ENCODE peak calls at places on chromosomes 16 and 17, in seven cellular contexts. M is AG10803, Y is endothelial cell, Q is cardiac muscle cell, A is fibroblast of the aortic adventitia, W is IMR-90, Z is AG04450. V is an unnamed sample.
A peak's percentile ranks its signal among the peaks of the same experiment; 100 is the strongest.

GRCh38 chr17:68095205-68095811 is 59.8 kb downstream of the KPNA2 start:
- DNase-seq in M (no peak), Y (no peak), Q (no peak), A (no peak), W (no peak), Z (no peak), V (no peak)

GRCh38 chr16:1509307-1510221 is 16.4 kb downstream of the TELO2 start:
- DNase-seq in M (no peak), Y (no peak), Q (no peak), A (no peak), W (no peak), Z (no peak), V (no peak)

GRCh38 chr17:39118674-39119419 is 32.6 kb downstream of the PLXDC1 start:
- DNase-seq in M (no peak), Y (no peak), Q (no peak), A (no peak), W (no peak), Z (no peak), V (no peak)

GRCh38 chr17:14297161-14297851 is 3.6 kb upstream of the HS3ST3B1 start:
- DNase-seq in M (peak; percentile 84), Y (peak; percentile 80), Q (peak; percentile 84), A (peak; percentile 64), W (no peak), Z (no peak), V (no peak)

GRCh38 chr16:20884240-20884556 is 16.0 kb downstream of the DCUN1D3 start:
- DNase-seq in M (peak; percentile 68), Y (no peak), Q (peak; percentile 85), A (peak; percentile 70), W (peak; percentile 88), Z (peak; percentile 60), V (no peak)

GRCh38 chr17:80036715-80037477 is 454 bp downstream of the CCDC40 start:
- DNase-seq in M (no peak), Y (peak; percentile 51), Q (no peak), A (no peak), W (no peak), Z (no peak), V (no peak)

GRCh38 chr16:79838860-79839259 is 238.3 kb upstream of the MAF start:
- DNase-seq in M (peak; percentile 30), Y (no peak), Q (peak; percentile 31), A (no peak), W (no peak), Z (no peak), V (no peak)

GRCh38 chr17:77602883-77603640 is 355.4 kb upstream of the TNRC6C start:
- DNase-seq in M (no peak), Y (no peak), Q (no peak), A (no peak), W (no peak), Z (no peak), V (no peak)

GRCh38 chr16:51569204-51569911 is 418.3 kb upstream of the SALL1 start:
- DNase-seq in M (peak; percentile 11), Y (no peak), Q (peak; percentile 34), A (peak; percentile 45), W (no peak), Z (no peak), V (no peak)

GRCh38 chr17:78357177-78357586 is 2.7 kb downstream of the SOCS3 start:
- DNase-seq in M (peak; percentile 76), Y (no peak), Q (peak; percentile 87), A (peak; percentile 75), W (peak; percentile 80), Z (no peak), V (no peak)

GRCh38 chr17:27862848-27863247 is 30.3 kb downstream of the LYRM9 start:
- DNase-seq in M (no peak), Y (no peak), Q (no peak), A (no peak), W (no peak), Z (no peak), V (no peak)

GRCh38 chr16:54398986-54399385 is 112.4 kb upstream of the IRX3 start:
- DNase-seq in M (peak; percentile 36), Y (no peak), Q (no peak), A (no peak), W (no peak), Z (no peak), V (no peak)

GRCh38 chr17:82384051-82384729 is 12.6 kb downstream of the UTS2R start:
- DNase-seq in M (no peak), Y (no peak), Q (no peak), A (no peak), W (no peak), Z (no peak), V (no peak)

GRCh38 chr16:63617047-63617989 is 1504.5 kb downstream of the CDH11 start:
- DNase-seq in M (no peak), Y (no peak), Q (peak; percentile 14), A (no peak), W (no peak), Z (no peak), V (no peak)

GRCh38 chr17:68198931-68199836 is 48.7 kb upstream of the AMZ2 start:
- DNase-seq in M (no peak), Y (peak; percentile 27), Q (no peak), A (no peak), W (no peak), Z (no peak), V (peak; percentile 46)

GRCh38 chr17:42687707-42688275 is 5.5 kb downstream of the CNTNAP1 start:
- DNase-seq in M (no peak), Y (no peak), Q (no peak), A (no peak), W (no peak), Z (no peak), V (no peak)

GRCh38 chr17:77783991-77784820 is 174.3 kb upstream of the TNRC6C start:
- DNase-seq in M (no peak), Y (no peak), Q (no peak), A (no peak), W (no peak), Z (no peak), V (no peak)

GRCh38 chr16:75012380-75013081 is 13.7 kb downstream of the ZNRF1 start:
- DNase-seq in M (no peak), Y (no peak), Q (no peak), A (peak; percentile 28), W (no peak), Z (no peak), V (no peak)

GRCh38 chr17:65170839-65171238 is 33.7 kb downstream of the RGS9 start:
- DNase-seq in M (no peak), Y (no peak), Q (peak; percentile 73), A (peak; percentile 37), W (peak; percentile 55), Z (no peak), V (no peak)

GRCh38 chr16:30588651-30589050 is 3.2 kb upstream of the ZNF785 start:
- DNase-seq in M (no peak), Y (no peak), Q (no peak), A (no peak), W (no peak), Z (no peak), V (no peak)

GRCh38 chr17:4490637-4491061 is 8.0 kb upstream of the SPNS2 start:
- DNase-seq in M (no peak), Y (no peak), Q (no peak), A (no peak), W (no peak), Z (no peak), V (no peak)

GRCh38 chr17:75876190-75876937 is 2.0 kb downstream of the TRIM47 start:
- DNase-seq in M (no peak), Y (peak; percentile 37), Q (no peak), A (no peak), W (no peak), Z (no peak), V (no peak)
- TF ChIP-seq CTCF in M (peak; percentile 15), Y (no peak), Q (peak; percentile 23), A (no peak), W (peak; percentile 3), Z (peak; percentile 17), V (no peak)

DNA sequence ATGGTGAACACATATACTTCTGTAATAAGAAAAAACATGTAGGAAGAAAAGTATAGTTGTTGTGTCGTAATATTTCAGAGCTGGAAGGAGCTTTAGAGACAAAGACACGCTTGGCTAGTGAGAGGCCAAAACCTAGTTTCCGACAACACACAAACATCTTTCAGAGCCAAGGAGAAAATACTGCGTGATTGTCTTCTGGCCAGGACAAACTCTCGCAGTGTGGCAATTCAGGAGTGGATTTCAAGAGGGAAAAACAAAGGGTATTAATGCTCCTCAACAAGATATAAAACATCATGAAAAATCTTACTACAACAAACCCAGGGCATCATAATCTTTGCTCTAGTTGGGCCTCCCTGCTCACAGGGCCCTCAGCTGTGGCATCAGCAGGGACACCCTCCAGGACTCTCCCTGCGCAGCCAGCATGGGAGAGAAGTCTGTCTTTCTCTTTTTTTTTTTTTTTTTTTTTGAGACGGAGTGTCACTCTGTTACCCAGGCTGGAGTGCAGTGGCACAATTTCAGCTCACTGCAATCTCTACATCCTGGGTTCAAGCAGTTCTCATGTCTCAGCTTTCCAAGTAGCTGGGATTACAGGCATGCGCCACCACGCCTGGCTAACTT is 66.4 kb downstream of the CYB5B start:
- DNase-seq in M (no peak), Y (no peak), Q (no peak), A (no peak), W (no peak), Z (no peak), V (no peak)
- TF ChIP-seq CTCF in M (no peak), Y (no peak), Q (no peak), A (no peak), W (no peak), Z (no peak), V (no peak)

GRCh38 chr16:8816967-8817662 is 19.5 kb downstream of the PMM2 start:
- DNase-seq in M (peak; percentile 52), Y (no peak), Q (no peak), A (no peak), W (peak; percentile 35), Z (no peak), V (no peak)
- TF ChIP-seq CTCF in M (no peak), Y (no peak), Q (no peak), A (no peak), W (no peak), Z (no peak), V (no peak)

GRCh38 chr16:3129137-3130131 is 5.4 kb upstream of the ZNF213 start:
- DNase-seq in M (peak; percentile 87), Y (peak; percentile 81), Q (peak; percentile 92), A (peak; percentile 95), W (peak; percentile 86), Z (peak; percentile 70), V (no peak)
- TF ChIP-seq CTCF in M (peak; percentile 97), Y (peak; percentile 77), Q (peak; percentile 92), A (peak; percentile 97), W (peak; percentile 89), Z (peak; percentile 95), V (peak; percentile 76)

DNA sequence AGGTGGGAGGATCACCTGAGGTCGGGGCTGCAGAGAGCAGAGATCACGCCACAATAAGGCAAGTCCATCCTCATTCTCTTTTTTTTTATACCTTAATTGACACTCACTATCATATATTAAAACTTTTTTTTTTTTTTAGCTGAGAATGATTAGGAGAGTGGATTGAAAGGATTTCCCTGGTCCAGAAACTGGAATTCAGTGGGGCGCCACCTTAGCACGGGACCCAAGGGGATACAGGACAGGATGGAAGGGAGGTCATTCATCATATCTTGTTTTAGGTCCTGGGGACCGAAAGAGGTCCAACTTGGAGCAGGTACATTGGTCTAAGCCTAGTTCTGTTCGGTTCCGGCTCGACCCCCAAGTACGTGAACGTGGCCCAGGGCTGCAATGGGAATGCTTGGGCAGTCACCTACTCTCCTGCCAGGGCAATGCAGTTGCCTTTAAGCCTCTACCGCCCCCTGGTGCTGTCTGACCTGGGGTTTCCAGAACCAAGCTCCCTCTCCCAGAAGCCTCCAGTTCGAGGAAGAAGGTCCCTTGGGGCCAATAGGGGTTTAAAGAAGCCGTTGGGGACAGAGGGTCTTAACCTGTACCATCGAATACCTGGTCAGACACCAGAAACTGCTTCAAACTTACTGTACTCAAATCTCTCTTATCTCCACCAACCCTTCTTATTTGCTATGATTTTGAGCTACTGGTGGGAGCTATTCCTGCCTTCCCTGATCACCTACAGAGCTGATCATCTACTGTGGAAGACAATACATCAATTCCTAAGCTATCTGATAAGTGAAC is 19.9 kb upstream of the GPATCH8 start:
- DNase-seq in M (peak; percentile 69), Y (peak; percentile 77), Q (peak; percentile 78), A (peak; percentile 73), W (peak; percentile 61), Z (no peak), V (no peak)
- TF ChIP-seq CTCF in M (peak; percentile 79), Y (no peak), Q (peak; percentile 73), A (peak; percentile 75), W (peak; percentile 76), Z (peak; percentile 70), V (no peak)

V was measured in mesothelial cell of epicardium.